ENCODE peak calls at places on chromosomes 16 and 17, in seven cellular contexts. H is small intestine; U is SJSA1; E is fibroblast of lung; K is heart right ventricle; O is CD8-positive, alpha-beta T cell; J is mammary epithelial cell. A is an unnamed sample.

GRCh38 chr17:67467500-67468481 is 90.7 kb downstream of the PITPNC1 start:
- DNase-seq in H (no peak), U (no peak), E (no peak), K (no peak), O (no peak), J (no peak), A (peak; percentile 97)

GRCh38 chr17:48513653-48514482 is 16.9 kb downstream of the HOXB1 start:
- DNase-seq in H (no peak), U (no peak), E (no peak), K (no peak), O (no peak), J (no peak), A (no peak)

GRCh38 chr16:12675852-12676251 is 127.8 kb downstream of the CPPED1 start:
- DNase-seq in H (no peak), U (no peak), E (no peak), K (no peak), O (no peak), J (peak; percentile 8), A (peak; percentile 49)

GRCh38 chr17:79192503-79193500 is 118.2 kb downstream of the ENGASE start:
- DNase-seq in H (no peak), U (no peak), E (peak; percentile 12), K (peak; percentile 48), O (no peak), J (peak; percentile 16), A (peak; percentile 82)

GRCh38 chr16:27628216-27628945 is 78.4 kb downstream of the KATNIP start:
- DNase-seq in H (peak; percentile 28), U (no peak), E (peak; percentile 52), K (no peak), O (no peak), J (no peak), A (peak; percentile 80)

GRCh38 chr17:7491583-7491982 is 7.4 kb downstream of the POLR2A start:
- DNase-seq in H (peak; percentile 93), U (no peak), E (no peak), K (no peak), O (no peak), J (no peak), A (no peak)

GRCh38 chr17:20948984-20949777 is 93.6 kb downstream of the USP22 start:
- DNase-seq in H (no peak), U (no peak), E (no peak), K (no peak), O (no peak), J (no peak), A (no peak)

GRCh38 chr16:11006666-11007065 is 62.3 kb downstream of the CLEC16A start:
- DNase-seq in H (no peak), U (no peak), E (no peak), K (no peak), O (no peak), J (no peak), A (no peak)

DNA sequence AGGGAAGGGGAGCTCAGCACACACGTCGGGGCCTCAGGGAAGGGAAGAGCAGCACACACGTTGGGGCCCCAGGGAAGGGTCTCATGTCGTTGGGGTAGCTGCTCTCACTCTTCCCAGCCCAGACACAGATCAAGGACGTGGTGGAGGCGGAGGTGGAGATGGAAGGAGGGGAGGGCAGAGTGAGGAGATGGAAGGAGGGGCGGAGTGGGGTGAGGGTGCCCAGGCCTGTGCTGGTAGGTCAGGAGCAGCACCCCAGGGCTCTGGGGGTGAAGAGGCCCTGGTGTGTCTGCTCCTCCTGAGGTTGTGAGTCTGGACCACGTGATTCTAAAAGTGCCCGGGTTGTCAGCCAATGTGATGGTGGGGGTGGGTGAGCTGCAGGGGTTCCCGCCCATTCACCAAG is 14.9 kb downstream of the CLCN7 start:
- DNase-seq in H (no peak), U (no peak), E (no peak), K (no peak), O (no peak), J (no peak), A (no peak)
- H3K27ac ChIP-seq in H (no peak overlapping the region), U (no peak overlapping the region), E (no peak overlapping the region), K (no peak overlapping the region), O (no peak overlapping the region), J (no peak overlapping the region), A (no peak overlapping the region)

GRCh38 chr16:23847938-23848337 is 12.2 kb downstream of the PRKCB start:
- DNase-seq in H (peak; percentile 17), U (no peak), E (no peak), K (no peak), O (peak; percentile 13), J (no peak), A (no peak)
- H3K27ac ChIP-seq in H (no peak overlapping the region), U (no peak overlapping the region), E (no peak overlapping the region), K (no peak overlapping the region), O (peak overlapping the region; percentile 22), J (no peak overlapping the region), A (no peak overlapping the region)

GRCh38 chr17:74113952-74114351 is 89.5 kb upstream of the RPL38 start:
- DNase-seq in H (no peak), U (no peak), E (no peak), K (no peak), O (no peak), J (no peak), A (no peak)
- H3K27ac ChIP-seq in H (no peak overlapping the region), U (no peak overlapping the region), E (no peak overlapping the region), K (no peak overlapping the region), O (no peak overlapping the region), J (no peak overlapping the region), A (no peak overlapping the region)

GRCh38 chr16:66523861-66524354 is 26.0 kb downstream of the TK2 start:
- DNase-seq in H (peak; percentile 51), U (peak; percentile 13), E (no peak), K (no peak), O (no peak), J (no peak), A (no peak)
- H3K27ac ChIP-seq in H (peak overlapping the region; percentile 17), U (no peak overlapping the region), E (no peak overlapping the region), K (peak overlapping the region; percentile 98), O (peak overlapping the region; percentile 53), J (no peak overlapping the region), A (peak overlapping the region; percentile 8)

A was measured in SJCRH30.